ENCODE peak calls at places on chromosome 6, in four cellular contexts. One of them, this sample, is unnamed.

GRCh38 chr6:8321671-8322404 is 113.5 kb downstream of the SLC35B3 start:
- DNase-seq in GM12878: no peak
- DNase-seq in SK-N-SH: no peak
- DNase-seq in HepG2: no peak
- DNase-seq in this sample: no peak

GRCh38 chr6:46819561-46819960 is 26.4 kb downstream of the MEP1A start:
- DNase-seq in HepG2: no peak
- DNase-seq in SK-N-SH: no peak
- DNase-seq in GM12878: no peak
- DNase-seq in this sample: no peak

GRCh38 chr6:128919412-128919811 is 36.5 kb downstream of the LAMA2 start:
- DNase-seq in GM12878: no peak
- DNase-seq in SK-N-SH: no peak
- DNase-seq in HepG2: no peak
- DNase-seq in this sample: no peak

GRCh38 chr6:43490523-43490939 is 13.2 kb downstream of the TJAP1 start:
- DNase-seq in SK-N-SH: no peak
- DNase-seq in GM12878: no peak
- DNase-seq in HepG2: peak; percentile 87
- DNase-seq in this sample: no peak

GRCh38 chr6:42045538-42046460 is 4.5 kb upstream of the TAF8 start:
- DNase-seq in GM12878: peak; percentile 62
- DNase-seq in HepG2: no peak
- DNase-seq in SK-N-SH: no peak
- DNase-seq in this sample: peak; percentile 56

GRCh38 chr6:134331255-134331654 is 13.3 kb upstream of the SGK1 start:
- DNase-seq in HepG2: no peak
- DNase-seq in SK-N-SH: no peak
- DNase-seq in GM12878: no peak
- DNase-seq in this sample: no peak

GRCh38 chr6:33599413-33599911 is 19.4 kb upstream of the BAK1 start:
- DNase-seq in HepG2: no peak
- DNase-seq in GM12878: no peak
- DNase-seq in SK-N-SH: no peak
- DNase-seq in this sample: no peak

GRCh38 chr6:117280922-117281321 is 15.6 kb downstream of the VGLL2 start:
- DNase-seq in HepG2: peak; percentile 13
- DNase-seq in SK-N-SH: no peak
- DNase-seq in GM12878: no peak
- DNase-seq in this sample: peak; percentile 56

GRCh38 chr6:157427969-157428368 is 47.0 kb downstream of the ZDHHC14 start:
- DNase-seq in GM12878: no peak
- DNase-seq in SK-N-SH: no peak
- DNase-seq in HepG2: no peak
- DNase-seq in this sample: no peak
- TF ChIP-seq TCF12 in GM12878: no peak
- TF ChIP-seq TCF12 in SK-N-SH: no peak
- TF ChIP-seq TCF12 in HepG2: no peak
- TF ChIP-seq TCF12 in this sample: no peak

DNA sequence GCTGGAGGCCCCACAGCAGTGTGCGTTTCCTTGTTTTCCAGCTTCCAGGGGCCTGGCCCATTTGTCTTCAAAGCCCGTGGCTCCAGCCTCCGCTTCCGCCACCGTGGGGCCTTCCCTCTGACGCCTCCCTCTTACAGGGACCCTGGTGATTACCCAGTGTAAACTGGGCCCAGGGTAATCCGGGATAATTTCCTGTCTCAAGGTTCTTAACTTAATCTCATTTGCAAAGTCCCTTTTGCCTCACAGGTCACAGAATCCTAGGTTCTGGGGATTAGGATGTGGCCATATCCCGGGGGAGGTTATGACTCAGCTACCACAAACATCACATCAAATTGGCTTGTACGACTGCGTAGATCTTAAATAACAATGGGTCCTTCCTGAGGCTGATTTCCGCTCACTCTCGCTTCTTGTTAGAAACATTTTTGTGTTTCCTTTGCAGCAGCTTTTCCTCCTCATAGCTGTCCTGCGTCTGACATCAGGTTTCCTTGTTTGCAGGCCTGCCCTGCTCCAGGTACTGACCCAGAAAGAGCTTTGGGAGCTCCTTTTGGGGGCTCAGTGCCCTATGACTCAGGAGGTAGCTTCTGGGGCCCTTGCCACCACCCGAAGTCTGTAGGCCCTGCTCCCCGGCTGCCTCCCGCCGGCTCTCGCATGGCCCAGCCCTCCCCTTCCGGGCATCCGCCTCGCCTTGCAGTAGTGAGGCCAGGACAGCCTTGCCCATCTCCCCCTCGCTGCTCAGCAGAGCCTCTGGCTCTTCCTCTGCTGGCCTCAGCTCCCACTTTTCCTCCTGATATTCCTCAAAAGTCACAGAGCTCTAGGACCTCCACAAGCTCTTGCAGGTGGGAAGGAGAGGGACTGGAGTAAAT is 100.5 kb downstream of the ERMARD start:
- DNase-seq in GM12878: no peak
- DNase-seq in HepG2: no peak
- DNase-seq in SK-N-SH: no peak
- DNase-seq in this sample: peak; percentile 46
- TF ChIP-seq TCF12 in GM12878: no peak
- TF ChIP-seq TCF12 in HepG2: no peak
- TF ChIP-seq TCF12 in SK-N-SH: no peak
- TF ChIP-seq TCF12 in this sample: no peak

DNA sequence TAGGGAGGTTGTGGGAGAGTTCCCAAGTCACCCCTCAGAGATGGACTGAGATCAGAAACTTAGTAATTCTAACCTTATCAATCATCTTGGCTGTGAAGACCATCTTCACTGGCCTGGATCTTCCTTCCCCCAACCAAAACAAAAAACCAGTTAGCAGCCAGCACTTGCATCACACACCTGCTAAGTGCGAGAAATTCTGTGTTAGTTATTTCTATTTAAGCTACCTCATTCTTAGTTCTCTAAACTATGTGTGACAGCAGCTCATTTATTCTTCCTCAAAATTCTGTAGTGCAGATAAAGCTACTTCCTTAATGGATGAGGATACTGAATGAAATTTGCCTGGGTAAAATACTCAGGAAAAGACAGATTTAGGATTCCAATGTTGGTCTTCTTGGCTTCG is 18.2 kb upstream of the TAGAP start:
- DNase-seq in GM12878: no peak
- DNase-seq in SK-N-SH: no peak
- DNase-seq in HepG2: no peak
- DNase-seq in this sample: no peak
- TF ChIP-seq TCF12 in GM12878: no peak
- TF ChIP-seq TCF12 in SK-N-SH: no peak
- TF ChIP-seq TCF12 in HepG2: no peak
- TF ChIP-seq TCF12 in this sample: no peak

DNA sequence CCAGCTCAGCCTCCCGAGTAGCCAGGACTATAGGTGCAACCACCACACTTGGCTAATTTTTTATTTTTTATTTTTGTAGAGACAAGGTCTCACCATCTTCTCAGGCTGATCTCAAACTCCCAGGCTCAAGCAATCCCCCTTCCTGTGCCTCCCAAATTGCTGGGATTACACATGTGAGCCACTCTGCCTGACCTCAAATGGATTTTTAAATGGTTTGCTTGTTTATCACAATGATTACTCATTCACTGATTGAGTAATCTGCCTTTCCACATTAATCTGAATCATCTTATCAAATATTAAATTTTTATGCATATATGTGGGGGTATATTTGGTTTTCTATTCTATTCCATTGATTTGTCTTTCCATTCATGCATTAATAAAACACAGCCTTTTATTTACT is 9.4 kb upstream of the KHDC1L start:
- DNase-seq in HepG2: no peak
- DNase-seq in SK-N-SH: no peak
- DNase-seq in GM12878: no peak
- DNase-seq in this sample: no peak
- TF ChIP-seq TCF12 in HepG2: no peak
- TF ChIP-seq TCF12 in SK-N-SH: peak; percentile 19
- TF ChIP-seq TCF12 in GM12878: no peak
- TF ChIP-seq TCF12 in this sample: no peak